ENCODE peak calls at places on chromosomes 5 and 9, in four cellular contexts. One of them, this sample, is unnamed.

GRCh38 chr9:78243130-78243529 is 7.3 kb downstream of the CEP78 start:
- DNase-seq in AG04450: no peak
- DNase-seq in GM23248: no peak
- DNase-seq in IMR-90: no peak
- DNase-seq in this sample: no peak

GRCh38 chr9:91034521-91034920 is 232.9 kb downstream of the SYK start:
- DNase-seq in AG04450: no peak
- DNase-seq in GM23248: no peak
- DNase-seq in IMR-90: no peak
- DNase-seq in this sample: no peak

GRCh38 chr9:108861464-108861863 is 602 bp upstream of the ACTL7A start:
- DNase-seq in AG04450: no peak
- DNase-seq in GM23248: no peak
- DNase-seq in IMR-90: no peak
- DNase-seq in this sample: no peak

GRCh38 chr5:26024774-26025173 is 1013.6 kb downstream of the CDH9 start:
- DNase-seq in AG04450: no peak
- DNase-seq in GM23248: no peak
- DNase-seq in IMR-90: no peak
- DNase-seq in this sample: no peak

GRCh38 chr9:71604197-71605063 is 163.9 kb downstream of the CEMIP2 start:
- DNase-seq in AG04450: peak
- DNase-seq in GM23248: peak
- DNase-seq in IMR-90: peak
- DNase-seq in this sample: peak

GRCh38 chr5:37668524-37669047 is 171.3 kb downstream of the GDNF start:
- DNase-seq in AG04450: peak
- DNase-seq in GM23248: peak
- DNase-seq in IMR-90: peak
- DNase-seq in this sample: peak

GRCh38 chr5:73921746-73922145 is 295.8 kb downstream of the ARHGEF28 start:
- DNase-seq in AG04450: no peak
- DNase-seq in GM23248: no peak
- DNase-seq in IMR-90: no peak
- DNase-seq in this sample: no peak

GRCh38 chr9:27162045-27162444 is 53.0 kb downstream of the TEK start:
- DNase-seq in AG04450: peak
- DNase-seq in GM23248: peak
- DNase-seq in IMR-90: peak
- DNase-seq in this sample: peak

GRCh38 chr5:73764996-73765395 is 139.0 kb downstream of the ARHGEF28 start:
- DNase-seq in AG04450: no peak
- DNase-seq in GM23248: no peak
- DNase-seq in IMR-90: no peak
- DNase-seq in this sample: no peak

GRCh38 chr5:164235176-164235914 is 729.9 kb downstream of the MAT2B start:
- DNase-seq in AG04450: peak
- DNase-seq in GM23248: peak
- DNase-seq in IMR-90: peak
- DNase-seq in this sample: peak

GRCh38 chr5:51201024-51201423 is 182.2 kb upstream of the ISL1 start:
- DNase-seq in AG04450: no peak
- DNase-seq in GM23248: no peak
- DNase-seq in IMR-90: no peak
- DNase-seq in this sample: no peak

GRCh38 chr5:140202610-140203009 is 27.6 kb downstream of the CYSTM1 start:
- DNase-seq in AG04450: no peak
- DNase-seq in GM23248: no peak
- DNase-seq in IMR-90: no peak
- DNase-seq in this sample: no peak

GRCh38 chr9:96450613-96451544 is 910 bp downstream of the HABP4 start:
- DNase-seq in AG04450: no peak
- DNase-seq in GM23248: peak
- DNase-seq in IMR-90: peak
- DNase-seq in this sample: peak

DNA sequence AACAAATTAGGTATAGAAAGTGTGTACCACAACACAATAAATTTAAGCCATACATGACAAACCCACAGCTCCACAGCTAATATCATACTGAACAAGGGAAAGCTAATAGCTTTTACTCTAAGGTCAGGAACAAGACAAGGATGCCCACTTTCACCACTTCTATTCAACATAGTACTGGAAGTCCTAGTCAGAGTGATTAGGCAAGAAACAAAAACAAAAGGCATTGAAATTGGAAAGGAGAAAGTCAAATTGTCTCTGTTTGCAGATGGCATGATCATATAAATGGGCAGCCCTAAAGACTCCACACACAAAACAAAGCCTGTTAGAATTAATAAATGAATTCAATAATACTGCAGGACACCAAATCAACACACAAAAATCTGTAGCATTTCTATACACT is 548.8 kb downstream of the CTNND2 start:
- DNase-seq in AG04450: no peak
- DNase-seq in GM23248: no peak
- DNase-seq in IMR-90: no peak
- DNase-seq in this sample: no peak
- H3K4me3 ChIP-seq in AG04450: no peak
- H3K4me3 ChIP-seq in GM23248: no peak
- H3K4me3 ChIP-seq in IMR-90: no peak
- H3K4me3 ChIP-seq in this sample: no peak

DNA sequence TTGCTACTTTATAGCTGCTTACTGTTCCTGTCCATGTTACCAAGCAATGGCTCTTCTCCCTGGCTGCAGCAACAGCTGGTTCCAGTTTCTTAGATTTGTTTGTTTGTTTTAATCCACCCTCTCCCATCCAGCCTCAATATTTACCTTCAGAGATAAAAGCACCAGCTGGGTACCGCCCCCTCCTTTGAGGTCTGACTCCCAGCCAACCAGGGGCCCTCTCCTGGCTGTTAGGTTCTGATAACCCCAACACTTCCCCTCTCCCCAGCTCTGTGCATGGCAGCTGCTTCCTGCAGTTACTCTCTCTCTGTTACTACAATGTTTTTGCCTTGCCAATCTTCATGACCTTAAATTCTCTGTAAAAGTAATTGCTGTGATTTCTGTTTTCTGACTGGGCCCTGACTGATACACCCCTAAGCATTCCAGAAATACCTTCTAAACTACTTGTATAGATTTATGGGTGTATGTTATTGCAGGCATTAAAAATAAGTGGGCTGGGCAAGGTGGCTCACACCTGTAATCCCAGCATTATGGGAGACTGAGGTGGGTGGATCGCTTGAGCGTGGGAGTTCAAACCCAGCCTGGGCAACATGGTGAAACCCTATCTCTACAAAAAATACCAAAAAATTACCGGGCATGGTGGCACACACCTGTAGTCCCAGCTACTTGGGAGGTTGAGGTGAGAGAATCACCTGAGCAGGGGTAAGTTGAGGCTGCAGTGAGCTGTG is 2.6 kb upstream of the GCNT1 start:
- DNase-seq in AG04450: peak
- DNase-seq in GM23248: peak
- DNase-seq in IMR-90: peak
- DNase-seq in this sample: peak
- H3K4me3 ChIP-seq in AG04450: no peak
- H3K4me3 ChIP-seq in GM23248: no peak
- H3K4me3 ChIP-seq in IMR-90: no peak
- H3K4me3 ChIP-seq in this sample: no peak

DNA sequence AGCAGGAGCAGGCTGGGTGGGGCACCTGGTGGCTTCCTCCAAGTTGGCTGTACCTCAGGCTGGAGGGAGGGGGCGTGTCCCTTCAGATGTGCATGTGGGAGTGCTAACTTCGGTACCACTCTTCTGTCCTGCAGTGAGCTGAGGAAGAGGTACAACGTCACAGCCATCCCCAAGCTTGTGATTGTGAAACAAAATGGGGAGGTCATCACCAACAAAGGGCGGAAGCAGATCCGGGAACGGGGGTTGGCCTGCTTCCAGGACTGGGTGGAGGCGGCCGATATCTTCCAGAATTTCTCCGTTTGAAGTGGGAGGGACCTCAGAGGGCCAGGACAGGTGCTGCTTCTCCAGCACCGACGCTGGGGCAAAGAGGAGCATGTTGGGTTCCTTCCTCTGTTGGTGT is 9.3 kb downstream of the NXNL2 start:
- DNase-seq in AG04450: no peak
- DNase-seq in GM23248: no peak
- DNase-seq in IMR-90: no peak
- DNase-seq in this sample: peak
- H3K4me3 ChIP-seq in AG04450: no peak
- H3K4me3 ChIP-seq in GM23248: no peak
- H3K4me3 ChIP-seq in IMR-90: no peak
- H3K4me3 ChIP-seq in this sample: no peak

GRCh38 chr5:180620014-180620413 is 28.7 kb upstream of the SCGB3A1 start:
- DNase-seq in AG04450: no peak
- DNase-seq in GM23248: no peak
- DNase-seq in IMR-90: no peak
- DNase-seq in this sample: no peak

GRCh38 chr5:180618830-180619562 is 27.7 kb upstream of the SCGB3A1 start:
- DNase-seq in AG04450: no peak
- DNase-seq in GM23248: peak
- DNase-seq in IMR-90: peak
- DNase-seq in this sample: peak

GRCh38 chr5:180618487-180618829 is 27.2 kb upstream of the SCGB3A1 start:
- DNase-seq in AG04450: no peak
- DNase-seq in GM23248: no peak
- DNase-seq in IMR-90: no peak
- DNase-seq in this sample: no peak

GRCh38 chr5:180621311-180621710 is 28.1 kb downstream of the FLT4 start:
- DNase-seq in AG04450: no peak
- DNase-seq in GM23248: no peak
- DNase-seq in IMR-90: no peak
- DNase-seq in this sample: no peak

DNA sequence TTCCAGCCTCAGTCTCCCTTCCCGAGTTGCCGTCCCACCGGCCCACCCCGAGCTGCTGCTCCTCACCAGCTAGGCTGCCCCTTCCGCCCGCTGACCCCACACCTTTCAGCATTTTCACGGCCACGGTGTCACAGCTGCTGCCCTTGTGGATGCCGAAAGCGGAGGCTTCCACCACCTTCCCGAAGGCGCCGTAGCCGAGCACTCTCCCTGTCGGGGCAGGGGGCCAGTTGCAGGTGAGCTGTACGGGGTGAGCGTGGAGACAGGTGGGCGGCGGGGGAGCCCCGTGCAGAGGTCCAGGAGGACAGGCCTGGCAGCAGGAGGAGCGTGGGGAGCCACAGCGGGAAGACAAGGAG is 28.2 kb upstream of the SCGB3A1 start:
- DNase-seq in AG04450: no peak
- DNase-seq in GM23248: no peak
- DNase-seq in IMR-90: no peak
- DNase-seq in this sample: no peak
- H3K4me3 ChIP-seq in AG04450: no peak
- H3K4me3 ChIP-seq in GM23248: peak
- H3K4me3 ChIP-seq in IMR-90: no peak
- H3K4me3 ChIP-seq in this sample: no peak

GRCh38 chr5:173907284-173907683 is 19.1 kb downstream of the CPEB4 start:
- DNase-seq in AG04450: no peak
- DNase-seq in GM23248: no peak
- DNase-seq in IMR-90: no peak
- DNase-seq in this sample: no peak

GRCh38 chr5:173903396-173904140 is 15.4 kb downstream of the CPEB4 start:
- DNase-seq in AG04450: no peak
- DNase-seq in GM23248: no peak
- DNase-seq in IMR-90: no peak
- DNase-seq in this sample: no peak

GRCh38 chr5:173902743-173903142 is 14.6 kb downstream of the CPEB4 start:
- DNase-seq in AG04450: no peak
- DNase-seq in GM23248: no peak
- DNase-seq in IMR-90: no peak
- DNase-seq in this sample: no peak

GRCh38 chr5:173901705-173902104 is 13.6 kb downstream of the CPEB4 start:
- DNase-seq in AG04450: no peak
- DNase-seq in GM23248: no peak
- DNase-seq in IMR-90: no peak
- DNase-seq in this sample: no peak

DNA sequence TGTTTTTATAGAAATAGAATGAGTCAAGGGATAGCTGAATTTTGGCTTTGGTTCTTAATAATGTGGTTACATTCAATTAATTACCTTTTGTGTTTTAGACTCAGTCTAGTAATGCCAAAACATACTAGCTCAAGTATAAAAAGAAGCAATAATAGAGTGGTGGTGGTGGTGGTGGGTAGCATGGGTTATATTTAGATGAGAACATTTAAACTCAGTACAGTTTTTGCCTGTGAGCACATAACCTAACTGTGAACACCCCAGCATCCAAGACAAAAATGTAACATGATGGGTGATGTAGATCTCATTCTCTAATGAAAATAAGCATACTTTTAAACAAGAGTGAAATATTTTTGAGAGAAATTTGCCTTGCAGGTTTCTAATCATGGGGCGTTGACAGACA is 14.2 kb downstream of the CPEB4 start:
- DNase-seq in AG04450: no peak
- DNase-seq in GM23248: no peak
- DNase-seq in IMR-90: no peak
- DNase-seq in this sample: no peak
- H3K4me3 ChIP-seq in AG04450: no peak
- H3K4me3 ChIP-seq in GM23248: no peak
- H3K4me3 ChIP-seq in IMR-90: no peak
- H3K4me3 ChIP-seq in this sample: no peak

GRCh38 chr9:14317667-14318255 is 3.8 kb upstream of the NFIB start:
- DNase-seq in AG04450: no peak
- DNase-seq in GM23248: no peak
- DNase-seq in IMR-90: no peak
- DNase-seq in this sample: no peak
- H3K4me3 ChIP-seq in AG04450: no peak
- H3K4me3 ChIP-seq in GM23248: no peak
- H3K4me3 ChIP-seq in IMR-90: no peak
- H3K4me3 ChIP-seq in this sample: peak

GRCh38 chr9:35110327-35110758 is 5.3 kb downstream of the ATOSB start:
- DNase-seq in AG04450: no peak
- DNase-seq in GM23248: peak
- DNase-seq in IMR-90: peak
- DNase-seq in this sample: peak
- H3K4me3 ChIP-seq in AG04450: peak
- H3K4me3 ChIP-seq in GM23248: peak
- H3K4me3 ChIP-seq in IMR-90: peak
- H3K4me3 ChIP-seq in this sample: peak

DNA sequence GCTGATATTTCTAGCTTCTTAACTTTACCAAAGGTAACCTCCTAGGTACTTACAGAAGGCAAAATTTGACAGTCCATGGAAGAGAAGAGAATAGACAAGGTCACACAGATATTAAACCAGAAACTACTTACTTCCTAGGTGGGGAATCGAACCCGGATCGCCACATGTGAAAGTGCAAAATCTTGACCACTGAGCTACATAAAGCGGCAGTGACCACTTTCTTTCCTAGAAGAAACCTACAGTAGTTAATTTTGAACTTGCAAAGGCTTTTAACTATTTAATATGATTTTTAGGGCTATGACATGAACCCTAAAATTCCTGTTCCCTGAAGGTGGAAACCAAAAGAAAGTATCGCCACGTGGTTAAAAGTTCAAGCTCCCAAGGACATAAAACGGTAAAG is 20.3 kb upstream of the ATOSB start:
- DNase-seq in AG04450: no peak
- DNase-seq in GM23248: no peak
- DNase-seq in IMR-90: no peak
- DNase-seq in this sample: no peak
- H3K4me3 ChIP-seq in AG04450: no peak
- H3K4me3 ChIP-seq in GM23248: no peak
- H3K4me3 ChIP-seq in IMR-90: no peak
- H3K4me3 ChIP-seq in this sample: no peak

This sample was measured in fibroblast of pulmonary artery.